ENCODE peak calls at places on chromosome 20, in five cellular contexts. W is lower leg skin; S is progenitor cell of endocrine pancreas; H is left cardiac atrium; M is stimulated activated CD8-positive, alpha-beta memory T cell treated with anti-CD3 and anti-CD28 coated beads, Interleukin-7, amount 100 ng/mL, for 1 hour. Q is an unnamed sample.

GRCh38 chr20:44572551-44573500 is 9.6 kb upstream of the PKIG start:
- DNase-seq in H (peak), W (peak), S (no peak), M (no peak), Q (peak)

GRCh38 chr20:33709905-33710541 is 10.1 kb downstream of the PXMP4 start:
- DNase-seq in S (no peak), M (no peak), W (no peak), H (no peak), Q (no peak)

GRCh38 chr20:58843128-58843556 is 7.6 kb downstream of the GNAS-AS1 start:
- DNase-seq in H (no peak), M (no peak), W (no peak), S (no peak), Q (no peak)

GRCh38 chr20:2749951-2750342 is 50.5 kb downstream of the CPXM1 start:
- DNase-seq in W (no peak), S (no peak), M (no peak), H (no peak), Q (no peak)

GRCh38 chr20:32252189-32252588 is 25.3 kb upstream of the KIF3B start:
- DNase-seq in W (no peak), S (no peak), H (no peak), M (no peak), Q (no peak)

GRCh38 chr20:32091888-32092346 is 17.6 kb upstream of the TM9SF4 start:
- DNase-seq in H (peak), W (peak), S (peak), M (peak), Q (peak)

GRCh38 chr20:43430265-43430664 is 27.4 kb upstream of the SRSF6 start:
- DNase-seq in H (no peak), S (no peak), W (no peak), M (no peak), Q (no peak)

GRCh38 chr20:50824137-50824536 is 29.3 kb downstream of the BCAS4 start:
- DNase-seq in H (peak), S (no peak), M (no peak), W (no peak), Q (peak)

GRCh38 chr20:38528167-38528566 is 52.8 kb upstream of the ADIG start:
- DNase-seq in S (no peak), M (no peak), H (no peak), W (no peak), Q (no peak)